ENCODE peak calls at places on chromosomes 16 and 17, in eight cellular contexts. T is CD8-positive, alpha-beta memory T cell; J is NCI-H345; D is mucosa of descending colon; K is T-helper 1 cell; E is PC-3; U is K562; W is NCI-H1092. A is an unnamed sample.

GRCh38 chr17:4796550-4796915 is 569 bp downstream of the PSMB6 start:
- DNase-seq in U (peak; percentile 52), T (no peak), K (no peak), J (peak; percentile 6), W (no peak), E (peak; percentile 36), D (peak; percentile 25), A (peak; percentile 49)

GRCh38 chr17:52145496-52145895 is 13.0 kb downstream of the CA10 start:
- DNase-seq in E (peak; percentile 87), K (no peak), W (no peak), D (no peak), T (no peak), J (no peak), U (no peak), A (no peak)

GRCh38 chr17:44314869-44315661 is 6.7 kb downstream of the RUNDC3A start:
- DNase-seq in U (peak; percentile 62), K (no peak), E (peak; percentile 75), W (peak; percentile 22), J (no peak), D (no peak), T (no peak), A (peak; percentile 62)

GRCh38 chr17:66644311-66644710 is 190.6 kb upstream of the CACNG5 start:
- DNase-seq in U (no peak), E (no peak), K (no peak), J (no peak), W (no peak), D (no peak), T (no peak), A (no peak)

GRCh38 chr16:30615358-30616076 is 5.3 kb upstream of the ZNF689 start:
- DNase-seq in K (peak; percentile 53), W (peak; percentile 40), E (peak; percentile 50), D (peak; percentile 88), T (peak; percentile 61), U (peak; percentile 37), J (peak; percentile 70), A (peak; percentile 80)

GRCh38 chr16:75188832-75189477 is 18.0 kb downstream of the CTRB2 start:
- DNase-seq in T (no peak), E (peak; percentile 67), U (no peak), D (no peak), J (no peak), K (no peak), W (no peak), A (no peak)

GRCh38 chr16:49282690-49283375 is 1.2 kb upstream of the CBLN1 start:
- DNase-seq in U (no peak), T (no peak), J (no peak), E (no peak), D (peak; percentile 42), W (peak; percentile 46), K (no peak), A (no peak)

GRCh38 chr17:72192409-72193192 is 71.8 kb downstream of the SOX9 start:
- DNase-seq in D (no peak), J (no peak), E (peak; percentile 14), K (no peak), U (no peak), W (no peak), T (no peak), A (no peak)

GRCh38 chr16:84735846-84736586 is 36.2 kb downstream of the USP10 start:
- DNase-seq in U (no peak), D (peak; percentile 77), J (peak; percentile 78), T (peak; percentile 21), E (peak; percentile 45), W (peak; percentile 49), K (peak; percentile 30), A (peak; percentile 61)

GRCh38 chr16:77531741-77532140 is 96.9 kb upstream of the ADAMTS18 start:
- DNase-seq in J (no peak), D (no peak), E (peak; percentile 61), T (no peak), K (no peak), U (no peak), W (no peak), A (no peak)

GRCh38 chr17:40909755-40910154 is 24.7 kb upstream of the KRT20 start:
- DNase-seq in U (no peak), W (no peak), J (no peak), D (no peak), T (no peak), E (peak; percentile 71), K (no peak), A (no peak)

GRCh38 chr17:65629234-65629690 is 67.8 kb upstream of the AXIN2 start:
- DNase-seq in T (no peak), W (no peak), U (no peak), K (no peak), J (peak; percentile 72), E (no peak), D (no peak), A (no peak)

GRCh38 chr16:9199751-9200150 is 108.3 kb downstream of the HAPSTR1 start:
- DNase-seq in U (no peak), E (no peak), W (no peak), K (no peak), J (no peak), T (no peak), D (no peak), A (no peak)

GRCh38 chr17:82805254-82805653 is 34.6 kb downstream of the ZNF750 start:
- DNase-seq in E (no peak), J (no peak), K (no peak), W (no peak), U (no peak), T (no peak), D (no peak), A (no peak)

GRCh38 chr17:62966426-62967110 is 533 bp downstream of the TANC2 start:
- DNase-seq in W (no peak), D (peak; percentile 74), K (no peak), J (peak; percentile 33), U (no peak), E (peak; percentile 41), T (peak; percentile 62), A (peak; percentile 11)

A was measured in Calu3.